ENCODE peak calls at places on chromosomes 2 and 18, in six cellular contexts. A is A549, J is IMR-90, K is upper lobe of left lung, T is tibial artery, F is fibroblast of lung. P is an unnamed sample. For H3K4me1, the result is how much of the 10 kb centered on the place peaks cover.

GRCh38 chr2:178927173-178927572 is 120.0 kb upstream of the TTN start:
- DNase-seq in F (no peak), T (no peak), A (no peak), J (no peak), K (no peak), P (no peak)

GRCh38 chr2:146004470-146004869 is 1484.6 kb upstream of the ZEB2 start:
- DNase-seq in A (no peak), T (no peak), K (no peak), F (peak), J (peak), P (no peak)

GRCh38 chr2:10526281-10526680 is 78.2 kb upstream of the ODC1 start:
- DNase-seq in T (peak), F (no peak), J (no peak), A (no peak), K (no peak), P (no peak)

GRCh38 chr2:168722592-168722991 is 79.8 kb upstream of the NOSTRIN start:
- DNase-seq in A (no peak), F (peak), J (peak), K (no peak), T (no peak), P (no peak)

GRCh38 chr2:209763106-209763505 is 8.5 kb upstream of the UNC80 start:
- DNase-seq in T (no peak), J (no peak), F (no peak), A (no peak), K (no peak), P (no peak)

GRCh38 chr2:205757271-205757670 is 75.0 kb downstream of the NRP2 start:
- DNase-seq in F (no peak), A (no peak), K (no peak), T (no peak), J (no peak), P (no peak)

GRCh38 chr18:76679259-76679658 is 143.1 kb upstream of the ZNF236 start:
- DNase-seq in F (no peak), J (no peak), K (no peak), T (no peak), A (no peak), P (no peak)

GRCh38 chr2:28435796-28436425 is 43.3 kb downstream of the FOSL2 start:
- DNase-seq in K (no peak), T (no peak), A (peak), J (no peak), F (no peak), P (no peak)

DNA sequence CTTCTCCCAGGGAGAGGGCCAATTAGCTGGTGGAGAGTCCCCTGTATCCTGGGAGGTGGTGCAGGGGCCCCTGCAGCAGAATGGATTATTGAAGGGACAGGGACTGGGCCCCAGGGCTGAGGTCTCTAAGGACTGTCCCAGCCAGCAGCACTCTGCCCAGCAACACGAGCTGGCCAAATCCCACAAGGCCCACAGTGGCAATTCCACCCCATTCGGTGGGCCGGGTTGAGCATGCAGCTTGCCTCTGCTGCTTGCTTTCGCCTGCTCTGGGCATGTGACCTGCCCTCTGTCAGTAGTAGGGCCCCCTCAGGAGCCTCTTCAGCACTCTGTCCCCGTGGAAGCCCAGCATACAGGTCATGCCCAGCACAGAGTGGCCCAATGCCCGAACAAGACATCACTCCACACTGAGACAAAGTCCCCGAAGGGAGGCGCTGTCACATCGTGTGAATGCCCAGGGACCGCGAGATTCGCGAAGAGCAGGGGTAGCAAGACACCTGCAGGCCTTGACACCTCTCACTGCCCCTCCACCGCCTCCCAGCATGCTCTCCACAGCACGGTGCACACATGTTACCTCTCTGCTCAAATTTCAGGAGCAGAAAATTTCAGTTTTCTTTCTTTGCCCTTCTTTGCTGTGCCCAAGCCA is 65.4 kb downstream of the CRACDL start:
- DNase-seq in J (no peak), A (no peak), F (no peak), T (no peak), K (no peak), P (no peak)
- TF ChIP-seq CTCF in J (no peak), A (no peak), F (no peak), T (no peak), K (no peak), P (no peak)

DNA sequence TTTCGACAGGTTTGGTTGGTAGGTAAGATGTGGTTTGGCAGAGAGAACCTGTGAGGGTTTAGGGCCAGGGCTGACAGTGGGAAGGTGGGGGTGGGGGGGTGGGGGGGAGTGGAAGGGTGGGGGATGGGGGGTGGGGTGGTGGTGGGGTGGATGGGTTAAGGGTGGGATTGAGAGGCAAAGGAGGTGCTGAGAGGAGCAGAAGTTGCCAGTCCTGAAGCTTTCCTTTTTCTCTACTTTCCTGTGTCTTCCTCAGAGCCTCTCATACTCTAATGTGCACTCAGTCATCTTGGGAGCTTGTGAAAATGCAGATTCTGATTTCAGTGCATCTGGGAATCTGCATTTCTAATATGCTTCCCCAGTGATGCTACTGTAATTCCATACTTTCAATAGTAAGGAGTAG is 21.0 kb downstream of the MAP4K4 start:
- DNase-seq in F (no peak), A (no peak), K (no peak), T (no peak), J (no peak), P (no peak)
- H3K4me1 ChIP-seq in F (under half), A (under half), K (under half), T (under half), J (under half), P (under half)

DNA sequence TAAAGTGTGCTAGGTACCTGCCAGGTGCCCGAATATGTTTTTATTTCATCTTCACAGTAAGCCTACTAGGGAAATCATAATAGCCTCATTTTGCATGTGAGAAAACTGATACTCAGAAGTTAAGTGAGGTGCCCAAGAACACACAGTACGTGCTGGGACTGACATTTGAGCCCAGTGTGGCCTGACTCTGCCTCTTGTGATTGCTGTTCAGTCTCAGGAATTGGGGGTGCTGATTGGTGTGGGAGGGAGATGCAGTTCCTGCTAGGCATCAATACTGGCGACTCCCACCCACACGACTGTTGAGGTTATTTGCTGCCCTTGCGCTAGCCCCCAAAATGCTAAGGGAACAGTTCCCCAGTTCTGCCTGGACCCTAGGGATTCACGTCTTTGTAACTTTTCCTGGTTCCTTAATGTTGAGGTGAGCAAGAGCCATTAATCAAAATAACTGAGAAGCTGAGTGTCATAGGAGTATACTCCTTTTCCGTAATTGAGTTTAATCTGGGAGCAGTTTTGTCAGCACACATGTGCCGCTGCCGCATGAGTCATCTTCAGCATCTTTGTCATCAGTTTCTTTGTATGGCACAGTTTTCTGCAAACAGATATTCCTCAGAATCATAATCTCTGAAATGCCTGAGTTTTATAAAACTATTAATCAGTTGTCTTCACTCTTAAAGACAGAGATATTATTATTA is 120.7 kb downstream of the NCK2 start:
- DNase-seq in J (peak), F (peak), K (no peak), T (no peak), A (no peak), P (no peak)
- H3K27ac ChIP-seq in J (no peak), F (no peak), K (no peak), T (no peak), A (no peak), P (no peak)

GRCh38 chr2:173965372-173966025 is at the start of gene SP3:
- DNase-seq in J (peak), T (peak), F (peak), K (peak), A (peak), P (peak)

GRCh38 chr2:173963323-173963816 is 1.8 kb downstream of the SP3 start:
- DNase-seq in K (no peak), A (peak), F (peak), T (no peak), J (peak), P (no peak)

GRCh38 chr2:173963817-173964564 is 1.2 kb downstream of the SP3 start:
- DNase-seq in K (peak), J (peak), F (peak), T (peak), A (peak), P (peak)

GRCh38 chr2:173966274-173967098 is 1.3 kb upstream of the SP3 start:
- DNase-seq in T (no peak), K (no peak), J (no peak), F (no peak), A (peak), P (no peak)

DNA sequence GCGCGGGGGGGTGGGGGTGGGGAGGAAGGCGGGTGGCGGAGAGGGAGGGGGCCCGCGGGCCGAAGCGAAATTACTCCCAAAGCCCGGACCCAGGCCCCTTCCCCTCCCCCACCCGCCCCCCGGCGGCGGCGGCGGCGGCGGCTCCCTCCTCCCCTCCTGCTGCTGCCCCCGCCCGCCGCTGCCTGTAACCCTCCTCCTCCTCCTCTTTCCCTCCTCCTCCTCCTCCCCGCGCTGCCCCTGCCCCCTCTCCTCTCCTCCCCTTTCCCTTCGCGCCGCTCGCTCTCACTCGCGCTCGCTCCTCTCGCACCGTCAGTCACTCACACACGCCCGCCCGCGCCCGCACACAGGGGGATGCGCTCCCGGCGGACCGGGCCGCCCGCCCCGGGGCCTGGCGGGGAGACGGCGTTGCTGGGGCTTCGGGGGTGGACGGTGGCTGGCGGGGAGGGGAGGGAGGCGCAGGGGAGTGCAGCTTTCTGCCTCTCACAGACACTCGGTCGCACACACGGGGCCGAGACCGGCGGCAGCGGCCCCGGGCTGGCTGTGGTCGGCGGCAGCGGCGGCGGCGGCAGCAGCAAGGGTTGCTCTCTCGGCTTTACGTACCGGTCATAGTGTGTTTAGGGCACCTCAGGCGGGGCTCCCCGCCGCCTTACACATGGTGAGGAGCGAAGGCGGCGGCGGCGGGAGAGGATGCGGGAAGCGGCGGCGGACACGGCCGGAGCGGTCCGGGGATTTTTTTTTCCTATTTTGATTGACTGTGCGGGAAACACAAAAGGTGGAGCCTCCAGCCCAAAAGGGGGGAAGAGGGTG is 405 bp downstream of the SP3 start:
- DNase-seq in T (peak), A (no peak), F (peak), J (peak), K (peak), P (peak)
- TF ChIP-seq CTCF in T (no peak), A (no peak), F (no peak), J (no peak), K (no peak), P (no peak)

GRCh38 chr2:157438907-157439791 is 4.7 kb downstream of the CYTIP start:
- DNase-seq in T (no peak), A (no peak), J (no peak), F (peak), K (no peak), P (no peak)
- H3K4me1 ChIP-seq in T (under half), A (under half), J (under half), F (under half), K (under half), P (under half)

DNA sequence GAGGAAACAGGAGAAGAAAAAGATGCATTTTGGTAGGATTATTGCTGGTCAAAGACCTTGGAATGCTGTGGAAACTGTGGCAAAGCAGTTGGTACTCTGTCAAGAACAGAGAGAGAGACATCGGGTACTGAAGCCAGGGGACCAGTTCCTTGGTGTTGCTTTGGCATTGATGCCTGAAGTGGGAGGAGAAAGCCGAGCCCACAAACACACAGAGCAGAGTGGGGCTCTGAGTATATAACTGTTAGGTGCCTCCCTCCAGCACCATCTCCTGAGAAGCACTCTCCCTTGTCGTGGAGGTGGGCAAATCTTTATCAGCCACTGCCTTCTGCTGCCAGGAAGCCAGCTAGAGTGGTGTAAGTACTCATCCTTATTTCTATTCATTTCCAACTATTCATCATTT is at the start of gene SLC14A1:
- DNase-seq in F (no peak), K (no peak), J (no peak), A (no peak), T (no peak), P (no peak)
- H3K27ac ChIP-seq in F (no peak), K (no peak), J (no peak), A (peak), T (peak), P (no peak)

GRCh38 chr2:75429036-75429435 is 131.7 kb downstream of the EVA1A start:
- DNase-seq in F (no peak), J (no peak), T (no peak), A (no peak), K (peak), P (peak)

GRCh38 chr2:75428627-75429026 is 132.1 kb downstream of the EVA1A start:
- DNase-seq in K (no peak), T (no peak), A (no peak), J (no peak), F (no peak), P (no peak)

GRCh38 chr2:75428060-75428459 is 132.7 kb downstream of the EVA1A start:
- DNase-seq in A (no peak), T (no peak), F (no peak), J (no peak), K (no peak), P (no peak)

GRCh38 chr2:75424936-75425619 is 135.7 kb downstream of the EVA1A start:
- DNase-seq in F (peak), A (no peak), J (peak), K (peak), T (no peak), P (no peak)
- TF ChIP-seq CTCF in F (no peak), A (peak), J (no peak), K (no peak), T (no peak), P (no peak)

DNA sequence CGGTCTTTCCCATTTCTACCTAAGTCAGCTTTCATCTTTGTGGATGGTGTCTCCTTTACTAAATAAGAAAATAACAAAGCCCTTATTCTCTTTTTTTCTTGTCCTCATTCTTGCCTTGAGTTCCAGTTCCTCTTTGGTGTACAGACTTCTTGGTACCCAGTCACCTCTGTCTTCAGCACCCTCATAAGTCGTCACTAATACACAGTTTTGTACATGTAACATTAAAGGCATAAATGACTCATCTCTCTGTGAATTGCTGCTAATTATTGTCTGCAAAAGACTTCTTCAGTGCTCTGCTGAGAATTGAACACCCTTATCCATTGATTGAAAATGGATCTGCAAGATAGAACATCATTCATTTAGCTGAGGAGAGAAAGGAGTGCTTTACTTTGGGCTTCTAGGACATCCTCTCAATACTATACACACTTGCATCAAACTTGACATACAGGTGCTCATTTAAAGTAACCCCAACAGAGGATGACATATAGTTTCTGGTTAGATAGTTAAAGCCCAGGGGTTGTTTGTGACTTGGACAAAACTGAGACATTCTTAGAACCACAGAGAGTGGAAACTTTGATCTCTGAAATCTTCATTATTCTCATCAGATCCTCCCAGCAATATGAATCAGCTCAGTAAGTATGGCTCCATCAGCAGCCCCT is 97.0 kb downstream of the XRCC5 start:
- DNase-seq in F (no peak), A (no peak), K (no peak), J (no peak), T (no peak), P (no peak)
- H3K4me1 ChIP-seq in F (under half), A (under half), K (under half), J (under half), T (under half), P (under half)